ENCODE peak calls at places on chromosome 20, in seven cellular contexts. N is H9, K is mesendoderm, I is IMR-90, C is mesenchymal stem cell, P is neuronal stem cell, R is trophoblast cell. G is an unnamed sample.
A peak's percentile ranks its signal among the peaks of the same experiment; 100 is the strongest.

GRCh38 chr20:14581731-14582130 is 244.3 kb upstream of the FLRT3 start:
- DNase-seq in N (no peak), K (no peak), I (no peak), C (no peak), P (no peak), R (no peak), G (no peak)

GRCh38 chr20:62661647-62662046 is 19.3 kb downstream of the SLCO4A1 start:
- DNase-seq in N (no peak), K (no peak), I (no peak), C (no peak), P (no peak), R (no peak), G (no peak)

GRCh38 chr20:44019638-44020335 is 105.1 kb downstream of the TOX2 start:
- DNase-seq in N (no peak), K (peak; percentile 44), I (peak; percentile 23), C (peak; percentile 31), P (no peak), R (no peak), G (no peak)

GRCh38 chr20:10954137-10954840 is 280.5 kb upstream of the JAG1 start:
- DNase-seq in N (no peak), K (peak; percentile 33), I (peak; percentile 22), C (no peak), P (no peak), R (peak; percentile 46), G (no peak)

GRCh38 chr20:37314617-37315292 is 25.3 kb downstream of the MANBAL start:
- DNase-seq in N (no peak), K (peak; percentile 95), I (peak; percentile 13), C (no peak), P (no peak), R (no peak), G (no peak)

GRCh38 chr20:50491926-50492634 is 18.1 kb upstream of the PTPN1 start:
- DNase-seq in N (no peak), K (no peak), I (peak; percentile 55), C (no peak), P (no peak), R (no peak), G (no peak)

GRCh38 chr20:57651977-57652864 is 32.0 kb upstream of the ZBP1 start:
- DNase-seq in N (no peak), K (no peak), I (no peak), C (no peak), P (no peak), R (no peak), G (no peak)

GRCh38 chr20:18717062-18717461 is 96.5 kb upstream of the SCP2D1 start:
- DNase-seq in N (no peak), K (no peak), I (no peak), C (no peak), P (no peak), R (no peak), G (no peak)

GRCh38 chr20:21808863-21809664 is 103.6 kb downstream of the PAX1 start:
- DNase-seq in N (peak; percentile 80), K (peak; percentile 53), I (no peak), C (no peak), P (peak; percentile 55), R (peak; percentile 50), G (peak; percentile 97)

GRCh38 chr20:10501377-10501776 is 66.3 kb downstream of the SLX4IP start:
- DNase-seq in N (no peak), K (no peak), I (no peak), C (no peak), P (no peak), R (no peak), G (no peak)

GRCh38 chr20:8394308-8394945 is 262.4 kb downstream of the PLCB1 start:
- DNase-seq in N (no peak), K (no peak), I (peak; percentile 63), C (peak; percentile 57), P (no peak), R (peak; percentile 38), G (no peak)

GRCh38 chr20:6767536-6768227 is at the start of gene BMP2:
- DNase-seq in N (peak; percentile 44), K (peak; percentile 84), I (peak; percentile 50), C (peak; percentile 74), P (peak; percentile 68), R (peak; percentile 21), G (peak; percentile 78)

GRCh38 chr20:1328680-1329330 is at the start of gene SDCBP2:
- DNase-seq in N (peak; percentile 18), K (no peak), I (no peak), C (no peak), P (no peak), R (no peak), G (peak; percentile 34)

GRCh38 chr20:1952737-1953530 is 40.9 kb downstream of the PDYN start:
- DNase-seq in N (no peak), K (no peak), I (no peak), C (no peak), P (no peak), R (no peak), G (no peak)

GRCh38 chr20:6562111-6562510 is 205.4 kb upstream of the BMP2 start:
- DNase-seq in N (no peak), K (no peak), I (peak; percentile 88), C (peak; percentile 28), P (no peak), R (peak; percentile 10), G (no peak)

GRCh38 chr20:35448788-35449373 is 6.5 kb upstream of the CEP250 start:
- DNase-seq in N (no peak), K (no peak), I (no peak), C (no peak), P (no peak), R (no peak), G (no peak)

GRCh38 chr20:3563548-3564177 is 92.8 kb downstream of the ATRN start:
- DNase-seq in N (no peak), K (peak; percentile 51), I (peak; percentile 69), C (peak; percentile 50), P (peak; percentile 23), R (peak; percentile 90), G (no peak)

DNA sequence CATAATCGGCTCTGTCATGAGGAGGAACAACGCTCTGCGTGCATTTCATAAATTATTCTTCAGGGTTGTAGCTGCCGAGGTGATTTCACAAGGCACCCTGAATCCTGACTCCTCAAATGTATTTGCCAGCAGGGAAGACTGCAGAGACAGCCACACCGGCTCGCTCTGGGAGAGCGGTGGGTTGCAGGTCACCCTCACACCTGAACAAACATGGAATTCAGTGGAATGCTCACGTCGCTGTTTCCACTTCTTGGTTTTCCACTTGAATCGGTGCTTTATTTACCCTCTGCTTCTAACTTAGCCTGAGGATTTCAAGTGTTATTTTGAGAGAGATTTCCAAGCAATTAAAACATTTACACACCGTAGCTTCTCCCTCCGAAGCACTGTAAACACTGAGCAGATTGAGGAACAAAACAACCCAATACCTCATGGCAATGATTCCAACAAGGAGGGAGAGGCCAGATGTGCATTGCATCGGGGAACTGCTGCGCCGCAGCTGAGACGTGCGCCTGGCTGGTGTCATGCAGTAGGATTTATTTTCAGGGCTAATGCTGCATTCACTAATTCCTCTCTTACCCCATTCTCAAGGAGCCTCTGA is 59.5 kb upstream of the GGTLC1 start:
- DNase-seq in N (no peak), K (no peak), I (no peak), C (no peak), P (no peak), R (no peak), G (no peak)
- H2BK120ac ChIP-seq in N (no peak overlapping the region), K (no peak overlapping the region), I (no peak overlapping the region), C (no peak overlapping the region), P (no peak overlapping the region), R (no peak overlapping the region), G (no peak overlapping the region)

GRCh38 chr20:47963022-47963421 is 177.7 kb upstream of the SULF2 start:
- DNase-seq in N (no peak), K (no peak), I (no peak), C (no peak), P (no peak), R (no peak), G (no peak)
- H2BK120ac ChIP-seq in N (no peak overlapping the region), K (no peak overlapping the region), I (no peak overlapping the region), C (no peak overlapping the region), P (no peak overlapping the region), R (no peak overlapping the region), G (no peak overlapping the region)

DNA sequence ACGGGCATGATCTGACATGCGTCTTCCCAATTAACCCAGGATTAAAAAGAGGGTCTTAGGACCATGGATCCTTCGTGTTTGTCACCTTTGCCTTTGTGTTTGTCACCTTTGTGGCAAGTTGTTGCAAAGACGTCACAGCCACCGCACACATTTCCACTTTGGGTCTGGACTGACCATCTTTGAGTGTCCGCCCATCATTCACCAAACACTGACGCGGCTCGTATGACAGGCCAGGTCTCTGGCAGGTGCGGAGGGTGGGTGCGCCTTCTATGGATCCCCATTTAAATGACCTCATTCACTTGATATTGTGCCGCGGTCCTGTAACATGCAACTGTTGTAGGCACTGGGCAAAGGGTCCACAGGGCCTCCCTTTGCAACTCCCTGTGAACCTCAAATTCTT is 404.1 kb downstream of the TAF4 start:
- DNase-seq in N (no peak), K (no peak), I (no peak), C (no peak), P (no peak), R (no peak), G (no peak)
- H2BK120ac ChIP-seq in N (no peak overlapping the region), K (no peak overlapping the region), I (no peak overlapping the region), C (no peak overlapping the region), P (no peak overlapping the region), R (no peak overlapping the region), G (no peak overlapping the region)

DNA sequence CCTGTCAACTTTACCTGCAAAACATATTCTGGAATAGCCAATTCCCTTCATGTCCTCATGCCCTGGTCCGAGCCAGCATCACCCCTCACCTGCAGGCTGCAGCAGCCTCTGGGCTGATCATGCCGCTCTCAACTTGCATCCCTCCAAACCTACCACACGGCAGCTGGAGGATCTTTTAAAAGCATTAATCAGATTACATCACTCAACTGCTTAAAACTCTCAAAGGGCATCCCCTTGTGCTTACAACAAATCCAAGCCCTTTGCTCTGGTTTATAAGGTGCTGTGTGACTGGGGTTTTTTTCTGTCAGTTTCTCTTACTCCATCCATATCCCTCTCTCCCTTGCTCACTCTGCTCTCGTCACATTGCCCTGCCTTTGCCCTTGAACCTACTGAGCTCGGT is 24.0 kb downstream of the CD40 start:
- DNase-seq in N (no peak), K (no peak), I (no peak), C (no peak), P (no peak), R (no peak), G (no peak)
- H2BK120ac ChIP-seq in N (no peak overlapping the region), K (no peak overlapping the region), I (no peak overlapping the region), C (no peak overlapping the region), P (no peak overlapping the region), R (no peak overlapping the region), G (no peak overlapping the region)

DNA sequence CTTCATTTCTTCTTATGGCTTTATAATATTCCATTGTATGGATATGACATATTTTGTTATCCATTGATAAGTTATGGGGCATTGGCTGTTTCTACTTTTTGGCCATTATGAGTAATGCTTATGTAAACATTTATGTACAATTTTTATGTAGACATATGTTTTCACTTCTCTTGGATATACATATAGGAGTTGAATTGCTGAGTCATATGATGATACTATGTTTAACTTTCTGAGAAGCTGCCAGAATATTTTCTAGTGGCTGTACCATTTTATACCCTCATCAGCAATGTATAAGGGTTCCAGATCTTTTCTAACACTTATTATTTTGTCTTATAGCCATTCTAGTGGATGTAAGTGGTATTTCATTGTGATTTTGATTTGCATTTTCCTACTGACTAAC is 23.0 kb downstream of the OTOR start:
- DNase-seq in N (no peak), K (no peak), I (peak; percentile 16), C (no peak), P (no peak), R (no peak), G (no peak)
- H2BK120ac ChIP-seq in N (no peak overlapping the region), K (no peak overlapping the region), I (no peak overlapping the region), C (no peak overlapping the region), P (no peak overlapping the region), R (no peak overlapping the region), G (no peak overlapping the region)

GRCh38 chr20:31644701-31645100 is 7.0 kb downstream of the COX4I2 start:
- DNase-seq in N (no peak), K (no peak), I (no peak), C (no peak), P (no peak), R (no peak), G (no peak)
- H2BK120ac ChIP-seq in N (no peak overlapping the region), K (no peak overlapping the region), I (no peak overlapping the region), C (no peak overlapping the region), P (peak overlapping the region; percentile 37), R (no peak overlapping the region), G (no peak overlapping the region)